ENCODE peak calls at places on chromosomes 13 and 19, in five cellular contexts. T, R, P, I and K are unnamed samples.

GRCh38 chr13:83190020-83190419 is 692.3 kb downstream of the SLITRK1 start:
- DNase-seq in T (no peak), R (peak), P (no peak), I (no peak), K (no peak)

GRCh38 chr13:109875746-109876145 is 89.4 kb upstream of the IRS2 start:
- DNase-seq in T (no peak), R (no peak), P (no peak), I (no peak), K (no peak)

GRCh38 chr19:34265221-34265650 is 10.9 kb downstream of the GARRE1 start:
- DNase-seq in T (no peak), R (no peak), P (no peak), I (no peak), K (peak)

GRCh38 chr19:45558399-45558878 is 26.2 kb downstream of the OPA3 start:
- DNase-seq in T (no peak), R (peak), P (no peak), I (peak), K (peak)

GRCh38 chr13:42894765-42895181 is 97.3 kb downstream of the EPSTI1 start:
- DNase-seq in T (peak), R (peak), P (peak), I (no peak), K (no peak)

GRCh38 chr19:34828156-34828555 is 55.1 kb upstream of the ZNF599 start:
- DNase-seq in T (no peak), R (no peak), P (no peak), I (no peak), K (no peak)

GRCh38 chr19:41695745-41696144 is 7.7 kb upstream of the CEACAM7 start:
- DNase-seq in T (no peak), R (no peak), P (no peak), I (no peak), K (no peak)

GRCh38 chr13:51577690-51578089 is 6.6 kb upstream of the WDFY2 start:
- DNase-seq in T (no peak), R (no peak), P (no peak), I (no peak), K (no peak)